ENCODE peak calls at places on chromosomes 12 and 14, in five cellular contexts. P is breast epithelium, A is SK-N-SH, Q is HCT116, X is sigmoid colon. F is an unnamed sample. For H3K27me3, the result is how much of the 10 kb centered on the place peaks cover.

GRCh38 chr12:116346751-116347150 is 69.3 kb upstream of the MED13L start:
- DNase-seq in P (no peak), A (no peak), Q (no peak), X (no peak), F (no peak)

GRCh38 chr12:14961466-14962155 is at the start of gene ARHGDIB:
- DNase-seq in P (no peak), A (no peak), Q (no peak), X (no peak), F (peak)

GRCh38 chr14:85279407-85279806 is 250.5 kb upstream of the FLRT2 start:
- DNase-seq in P (no peak), A (no peak), Q (no peak), X (no peak), F (no peak)

GRCh38 chr14:59771577-59771976 is 99.0 kb downstream of the RTN1 start:
- DNase-seq in P (no peak), A (peak), Q (no peak), X (no peak), F (no peak)

GRCh38 chr12:122853582-122854245 is 18.5 kb downstream of the HIP1R start:
- DNase-seq in P (no peak), A (peak), Q (no peak), X (no peak), F (no peak)

GRCh38 chr12:105427883-105428282 is 97.4 kb downstream of the C12orf75 start:
- DNase-seq in P (no peak), A (no peak), Q (no peak), X (no peak), F (no peak)

GRCh38 chr12:47534695-47535094 is 171.1 kb downstream of the RPAP3 start:
- DNase-seq in P (no peak), A (no peak), Q (no peak), X (no peak), F (no peak)

GRCh38 chr14:37150414-37150813 is 22.0 kb downstream of the SLC25A21 start:
- DNase-seq in P (no peak), A (peak), Q (no peak), X (no peak), F (no peak)

GRCh38 chr12:66688836-66689439 is 10.1 kb upstream of the GRIP1 start:
- DNase-seq in P (no peak), A (peak), Q (peak), X (no peak), F (peak)

GRCh38 chr14:49593016-49593415 is 5.7 kb upstream of the LRR1 start:
- DNase-seq in P (no peak), A (no peak), Q (no peak), X (no peak), F (no peak)

GRCh38 chr14:54742492-54743350 is 159.9 kb downstream of the GCH1 start:
- DNase-seq in P (no peak), A (no peak), Q (no peak), X (no peak), F (no peak)

GRCh38 chr12:93164103-93164880 is 213.4 kb upstream of the NUDT4 start:
- DNase-seq in P (no peak), A (no peak), Q (no peak), X (no peak), F (peak)

GRCh38 chr14:74973003-74973614 is 17.7 kb upstream of the PGF start:
- DNase-seq in P (no peak), A (peak), Q (no peak), X (peak), F (no peak)

GRCh38 chr14:52020866-52021717 is 31.7 kb downstream of the RTRAF start:
- DNase-seq in P (no peak), A (no peak), Q (no peak), X (no peak), F (no peak)

GRCh38 chr14:38867561-38868150 is 235.4 kb downstream of the SEC23A start:
- DNase-seq in P (peak), A (peak), Q (peak), X (peak), F (peak)

GRCh38 chr12:82097438-82097837 is 260.7 kb downstream of the CCDC59 start:
- DNase-seq in P (no peak), A (no peak), Q (no peak), X (no peak), F (no peak)

GRCh38 chr12:107654866-107655265 is 30.7 kb upstream of the PWP1 start:
- DNase-seq in P (no peak), A (no peak), Q (no peak), X (no peak), F (no peak)

GRCh38 chr12:132597333-132598283 is 12.8 kb downstream of the LRCOL1 start:
- DNase-seq in P (no peak), A (no peak), Q (peak), X (no peak), F (no peak)

GRCh38 chr14:101132051-101132541 is 228.6 kb upstream of the RTL1 start:
- DNase-seq in P (no peak), A (peak), Q (no peak), X (no peak), F (peak)

GRCh38 chr14:68666206-68666730 is 126.6 kb downstream of the ZFP36L1 start:
- DNase-seq in P (no peak), A (no peak), Q (no peak), X (no peak), F (no peak)

GRCh38 chr12:497501-498160 is 37.9 kb downstream of the B4GALNT3 start:
- DNase-seq in P (no peak), A (no peak), Q (no peak), X (no peak), F (no peak)

GRCh38 chr14:64581363-64581762 is 31.6 kb downstream of the PPP1R36 start:
- DNase-seq in P (no peak), A (no peak), Q (no peak), X (no peak), F (no peak)
- H3K27me3 ChIP-seq in P (under half), A (under half), Q (under half), X (under half), F (under half)

DNA sequence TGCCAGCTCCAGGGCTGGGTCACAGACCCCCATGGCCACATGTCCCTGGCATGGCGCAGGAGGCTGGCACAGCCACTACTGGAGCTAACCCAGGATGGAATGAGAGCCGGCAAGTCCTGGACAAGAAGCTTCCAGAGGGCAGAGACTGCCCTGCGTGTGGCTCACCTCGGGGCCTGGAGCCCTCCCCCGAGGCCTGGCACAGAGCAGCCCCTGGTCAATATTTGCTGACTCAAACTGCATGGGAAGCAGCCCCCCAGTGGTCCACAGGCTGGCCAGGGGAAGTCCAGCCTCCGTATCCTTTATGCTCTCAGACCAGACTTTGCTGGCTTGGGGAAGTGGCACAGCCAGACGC is 71.4 kb downstream of the BCL11B start:
- DNase-seq in P (no peak), A (no peak), Q (no peak), X (no peak), F (no peak)
- TF ChIP-seq CTCF in P (no peak), A (no peak), Q (no peak), X (no peak), F (no peak)

DNA sequence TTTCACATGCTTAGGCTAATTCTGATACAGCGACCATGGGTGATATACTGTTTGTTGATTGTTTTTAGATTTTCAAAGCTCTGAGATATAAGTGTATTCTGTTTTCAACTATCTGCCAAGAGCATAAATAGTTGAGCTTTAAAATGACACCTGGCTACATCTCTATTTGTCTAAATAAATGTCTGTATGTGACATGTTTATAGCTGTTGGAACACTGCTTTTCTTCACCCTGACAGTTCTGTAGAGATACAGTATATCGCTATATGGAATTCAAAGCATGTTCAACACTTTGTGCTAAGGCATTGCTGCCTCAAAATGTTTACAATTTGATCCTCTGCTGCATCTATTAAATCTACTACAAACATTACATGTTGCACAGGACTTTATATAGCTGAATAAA is 27.4 kb upstream of the MGAT4C start:
- DNase-seq in P (no peak), A (no peak), Q (no peak), X (no peak), F (no peak)
- TF ChIP-seq POLR2AphosphoS5 in P (no peak), A (no peak), Q (no peak), X (no peak), F (no peak)

GRCh38 chr12:113505941-113506340 is 34.3 kb upstream of the LHX5 start:
- DNase-seq in P (no peak), A (no peak), Q (no peak), X (no peak), F (no peak)
- H3K27me3 ChIP-seq in P (half or more), A (under half), Q (half or more), X (under half), F (under half)

DNA sequence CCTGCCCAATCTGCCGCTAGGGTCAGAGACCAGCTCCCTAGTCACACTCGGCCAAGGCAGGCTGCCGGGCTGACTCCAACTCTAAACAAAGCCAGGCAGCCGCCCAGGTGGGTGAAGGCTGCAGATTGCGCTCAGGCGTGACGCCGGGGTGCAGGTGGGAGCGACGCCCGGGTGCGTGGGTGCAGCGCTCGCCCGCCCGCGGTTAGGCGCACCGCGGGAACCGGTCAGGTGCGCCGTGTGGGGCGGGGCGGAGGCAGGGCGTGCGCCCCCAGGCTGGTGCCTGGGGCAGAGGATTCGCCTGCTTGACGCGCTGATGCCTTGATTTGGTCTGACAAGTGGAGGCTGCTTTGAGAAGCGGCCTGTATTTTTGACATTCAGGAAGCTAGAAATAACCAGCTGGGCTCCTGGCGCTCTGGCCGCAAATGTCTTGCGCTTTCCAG is 126.7 kb upstream of the HIF1A start:
- DNase-seq in P (no peak), A (no peak), Q (no peak), X (no peak), F (no peak)
- TF ChIP-seq CTCF in P (no peak), A (no peak), Q (no peak), X (no peak), F (peak)

GRCh38 chr12:6767301-6767591 is 1.1 kb downstream of the PTMS start:
- DNase-seq in P (no peak), A (no peak), Q (no peak), X (no peak), F (no peak)
- TF ChIP-seq POLR2AphosphoS5 in P (no peak), A (no peak), Q (no peak), X (no peak), F (no peak)

DNA sequence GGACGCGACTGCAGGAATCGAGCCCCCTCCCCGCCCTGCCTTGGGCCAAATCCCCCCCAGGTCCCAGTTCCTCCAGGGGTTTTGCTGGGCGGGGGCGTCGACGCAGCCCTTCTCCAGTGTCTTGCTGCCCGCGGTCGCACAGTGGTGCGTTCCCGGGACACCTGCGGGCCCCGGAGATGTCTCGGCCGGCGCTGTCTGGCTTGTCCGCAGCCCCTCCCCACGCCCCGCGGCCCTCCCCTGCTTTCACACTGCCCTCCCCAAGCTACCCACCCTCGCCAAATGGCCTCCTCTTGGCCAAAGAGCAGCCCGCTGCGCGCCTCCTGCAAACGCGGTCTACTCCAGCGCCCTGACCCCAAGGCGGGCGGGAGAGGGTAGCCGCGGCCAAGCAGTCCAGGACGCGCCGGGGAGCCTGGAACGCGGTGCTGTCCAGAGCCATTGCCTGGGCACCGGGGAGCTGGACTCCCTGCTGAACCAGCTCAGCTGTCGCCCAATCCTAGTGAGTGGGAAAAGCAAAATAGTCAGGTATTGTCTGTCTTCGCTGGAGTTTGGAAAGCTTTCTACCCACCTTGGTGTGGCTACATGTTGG is 122.0 kb downstream of the AACS start:
- DNase-seq in P (no peak), A (no peak), Q (no peak), X (no peak), F (no peak)
- H3K27me3 ChIP-seq in P (half or more), A (half or more), Q (under half), X (under half), F (under half)

GRCh38 chr12:17778242-17778641 is 311.8 kb downstream of the RERGL start:
- DNase-seq in P (no peak), A (no peak), Q (no peak), X (no peak), F (no peak)
- TF ChIP-seq CTCF in P (no peak), A (no peak), Q (no peak), X (no peak), F (no peak)

GRCh38 chr12:56448860-56449621 is at the start of gene TIMELESS:
- DNase-seq in P (peak), A (peak), Q (peak), X (peak), F (peak)
- TF ChIP-seq POLR2AphosphoS5 in P (peak), A (peak), Q (peak), X (peak), F (peak)

GRCh38 chr12:12887471-12887870 is 3.9 kb upstream of the GPRC5A start:
- DNase-seq in P (no peak), A (no peak), Q (no peak), X (no peak), F (no peak)
- H3K27me3 ChIP-seq in P (under half), A (under half), Q (under half), X (under half), F (under half)